ENCODE peak calls at places on chromosomes 4 and X, in eight cellular contexts. One of them, this sample, is unnamed.

GRCh38 chr4:138627096-138627495 is 384.9 kb upstream of the SLC7A11 start:
- DNase-seq in A549: no peak
- DNase-seq in endodermal cell: no peak
- DNase-seq in BE2C: no peak
- DNase-seq in lower leg skin: no peak
- DNase-seq in BJ: no peak
- DNase-seq in upper lobe of right lung: no peak
- DNase-seq in esophagus squamous epithelium: no peak
- DNase-seq in this sample: no peak

GRCh38 chrX:138917781-138918180 is 206.3 kb upstream of the FGF13 start:
- DNase-seq in A549: no peak
- DNase-seq in endodermal cell: no peak
- DNase-seq in BE2C: no peak
- DNase-seq in lower leg skin: no peak
- DNase-seq in BJ: peak
- DNase-seq in upper lobe of right lung: no peak
- DNase-seq in esophagus squamous epithelium: no peak
- DNase-seq in this sample: no peak

GRCh38 chr4:43983610-43984009 is 465.0 kb downstream of the KCTD8 start:
- DNase-seq in A549: no peak
- DNase-seq in endodermal cell: no peak
- DNase-seq in BE2C: no peak
- DNase-seq in lower leg skin: no peak
- DNase-seq in BJ: no peak
- DNase-seq in upper lobe of right lung: no peak
- DNase-seq in esophagus squamous epithelium: no peak
- DNase-seq in this sample: no peak

GRCh38 chr4:4866833-4867744 is 7.6 kb downstream of the MSX1 start:
- DNase-seq in A549: no peak
- DNase-seq in endodermal cell: peak
- DNase-seq in BE2C: peak
- DNase-seq in lower leg skin: peak
- DNase-seq in BJ: no peak
- DNase-seq in upper lobe of right lung: no peak
- DNase-seq in esophagus squamous epithelium: no peak
- DNase-seq in this sample: no peak

GRCh38 chrX:123184199-123184857 is at the start of gene GRIA3:
- DNase-seq in A549: no peak
- DNase-seq in endodermal cell: peak
- DNase-seq in BE2C: no peak
- DNase-seq in lower leg skin: no peak
- DNase-seq in BJ: no peak
- DNase-seq in upper lobe of right lung: no peak
- DNase-seq in esophagus squamous epithelium: no peak
- DNase-seq in this sample: no peak

GRCh38 chr4:37522996-37523395 is 163.2 kb downstream of the RELL1 start:
- DNase-seq in A549: no peak
- DNase-seq in endodermal cell: no peak
- DNase-seq in BE2C: no peak
- DNase-seq in lower leg skin: no peak
- DNase-seq in BJ: no peak
- DNase-seq in upper lobe of right lung: no peak
- DNase-seq in esophagus squamous epithelium: no peak
- DNase-seq in this sample: no peak

GRCh38 chrX:122866527-122866926 is 317.6 kb upstream of the GRIA3 start:
- DNase-seq in A549: peak
- DNase-seq in endodermal cell: no peak
- DNase-seq in BE2C: no peak
- DNase-seq in lower leg skin: no peak
- DNase-seq in BJ: peak
- DNase-seq in upper lobe of right lung: no peak
- DNase-seq in esophagus squamous epithelium: no peak
- DNase-seq in this sample: no peak

GRCh38 chr4:114879916-114880315 is 233.5 kb downstream of the NDST4 start:
- DNase-seq in A549: no peak
- DNase-seq in endodermal cell: no peak
- DNase-seq in BE2C: no peak
- DNase-seq in lower leg skin: no peak
- DNase-seq in BJ: no peak
- DNase-seq in upper lobe of right lung: no peak
- DNase-seq in esophagus squamous epithelium: no peak
- DNase-seq in this sample: no peak

GRCh38 chr4:99657801-99658200 is at the start of gene C4orf54:
- DNase-seq in A549: no peak
- DNase-seq in endodermal cell: no peak
- DNase-seq in BE2C: no peak
- DNase-seq in lower leg skin: no peak
- DNase-seq in BJ: no peak
- DNase-seq in upper lobe of right lung: no peak
- DNase-seq in esophagus squamous epithelium: no peak
- DNase-seq in this sample: no peak

GRCh38 chr4:1579834-1580686 is 104.1 kb downstream of the FAM53A start:
- DNase-seq in A549: peak
- DNase-seq in endodermal cell: peak
- DNase-seq in BE2C: peak
- DNase-seq in lower leg skin: peak
- DNase-seq in BJ: peak
- DNase-seq in upper lobe of right lung: peak
- DNase-seq in esophagus squamous epithelium: peak
- DNase-seq in this sample: peak

GRCh38 chr4:1576961-1577814 is 106.9 kb downstream of the FAM53A start:
- DNase-seq in A549: no peak
- DNase-seq in endodermal cell: peak
- DNase-seq in BE2C: no peak
- DNase-seq in lower leg skin: peak
- DNase-seq in BJ: no peak
- DNase-seq in upper lobe of right lung: no peak
- DNase-seq in esophagus squamous epithelium: no peak
- DNase-seq in this sample: no peak

GRCh38 chr4:1577818-1578217 is 106.3 kb downstream of the FAM53A start:
- DNase-seq in A549: no peak
- DNase-seq in endodermal cell: peak
- DNase-seq in BE2C: no peak
- DNase-seq in lower leg skin: no peak
- DNase-seq in BJ: no peak
- DNase-seq in upper lobe of right lung: no peak
- DNase-seq in esophagus squamous epithelium: no peak
- DNase-seq in this sample: no peak

GRCh38 chr4:1578301-1578781 is 105.8 kb downstream of the FAM53A start:
- DNase-seq in A549: no peak
- DNase-seq in endodermal cell: peak
- DNase-seq in BE2C: no peak
- DNase-seq in lower leg skin: no peak
- DNase-seq in BJ: no peak
- DNase-seq in upper lobe of right lung: no peak
- DNase-seq in esophagus squamous epithelium: no peak
- DNase-seq in this sample: peak

DNA sequence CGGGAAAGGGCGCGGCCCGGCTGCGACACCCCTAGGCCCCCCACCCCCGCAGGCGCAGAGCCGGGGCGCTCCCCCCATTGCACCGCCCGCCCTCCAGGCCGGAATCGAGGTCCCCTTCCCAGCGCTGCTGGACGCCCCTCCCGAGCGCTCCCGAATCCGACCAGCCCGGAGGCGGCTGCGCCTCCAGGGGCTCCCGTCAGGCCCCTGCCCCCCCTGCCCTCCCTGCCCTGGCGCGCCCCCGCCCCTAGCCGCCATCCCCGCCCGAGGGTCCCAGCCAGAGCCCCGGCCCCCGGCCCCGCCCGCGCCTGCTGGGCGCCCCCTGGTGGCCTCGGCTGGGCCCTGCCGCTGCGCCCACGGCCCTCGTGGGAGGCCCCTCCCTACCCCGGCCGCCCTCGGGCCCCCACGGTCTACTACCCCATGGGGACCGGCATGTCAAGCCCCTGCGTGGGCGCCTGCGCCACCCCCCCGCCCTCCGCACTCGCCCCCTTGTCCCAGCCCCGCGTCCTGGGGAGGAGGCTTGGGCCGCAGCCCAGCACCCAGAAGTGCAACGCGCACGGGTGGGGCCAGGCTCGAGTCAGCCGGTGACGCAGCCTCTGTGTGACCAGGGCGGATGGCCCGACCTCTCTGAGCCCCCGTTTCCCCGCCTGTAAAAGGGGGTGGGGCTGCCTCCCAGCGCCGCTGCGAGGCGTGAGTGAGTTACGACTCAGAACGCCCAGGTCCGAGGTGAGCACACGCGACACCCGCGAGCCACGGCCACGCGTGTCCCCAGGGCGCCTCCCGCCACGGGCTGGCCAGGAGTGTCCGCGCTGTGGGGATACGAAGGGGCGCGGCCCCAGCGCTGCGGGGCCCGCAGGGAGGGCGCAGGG is 104.9 kb downstream of the FAM53A start:
- DNase-seq in A549: peak
- DNase-seq in endodermal cell: peak
- DNase-seq in BE2C: no peak
- DNase-seq in lower leg skin: peak
- DNase-seq in BJ: peak
- DNase-seq in upper lobe of right lung: peak
- DNase-seq in esophagus squamous epithelium: peak
- DNase-seq in this sample: peak
- H3K4me3 ChIP-seq in A549: peak
- H3K4me3 ChIP-seq in endodermal cell: peak
- H3K4me3 ChIP-seq in BE2C: peak
- H3K4me3 ChIP-seq in lower leg skin: peak
- H3K4me3 ChIP-seq in BJ: peak
- H3K4me3 ChIP-seq in upper lobe of right lung: peak
- H3K4me3 ChIP-seq in esophagus squamous epithelium: peak
- H3K4me3 ChIP-seq in this sample: peak

GRCh38 chr4:90495936-90496335 is 368.7 kb downstream of the CCSER1 start:
- DNase-seq in A549: peak
- DNase-seq in endodermal cell: no peak
- DNase-seq in BE2C: no peak
- DNase-seq in lower leg skin: no peak
- DNase-seq in BJ: no peak
- DNase-seq in upper lobe of right lung: no peak
- DNase-seq in esophagus squamous epithelium: no peak
- DNase-seq in this sample: no peak

GRCh38 chr4:90498175-90498574 is 371.0 kb downstream of the CCSER1 start:
- DNase-seq in A549: no peak
- DNase-seq in endodermal cell: no peak
- DNase-seq in BE2C: no peak
- DNase-seq in lower leg skin: no peak
- DNase-seq in BJ: no peak
- DNase-seq in upper lobe of right lung: no peak
- DNase-seq in esophagus squamous epithelium: no peak
- DNase-seq in this sample: no peak

DNA sequence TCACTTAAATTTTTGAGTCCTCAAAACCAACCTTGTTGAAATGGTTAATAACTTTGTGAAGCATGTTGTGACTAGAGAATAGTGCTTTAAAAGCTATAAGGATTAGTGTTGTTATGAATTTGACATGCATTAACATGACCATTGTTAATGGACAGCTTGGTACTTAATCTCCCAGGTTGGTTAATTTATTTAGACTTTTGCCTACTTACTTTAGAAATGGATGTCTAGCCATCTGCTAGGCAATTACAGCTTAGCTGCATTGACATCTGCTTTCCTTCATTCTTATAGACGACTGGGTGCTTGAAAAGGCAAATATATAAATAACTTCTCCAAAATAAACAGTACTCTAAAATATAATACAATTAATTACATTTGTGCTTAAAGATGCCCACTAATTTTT is 368.0 kb downstream of the CCSER1 start:
- DNase-seq in A549: no peak
- DNase-seq in endodermal cell: no peak
- DNase-seq in BE2C: no peak
- DNase-seq in lower leg skin: no peak
- DNase-seq in BJ: no peak
- DNase-seq in upper lobe of right lung: no peak
- DNase-seq in esophagus squamous epithelium: no peak
- DNase-seq in this sample: no peak
- TF ChIP-seq CTCF in A549: no peak
- TF ChIP-seq CTCF in endodermal cell: no peak
- TF ChIP-seq CTCF in BE2C: no peak
- TF ChIP-seq CTCF in lower leg skin: no peak
- TF ChIP-seq CTCF in BJ: no peak
- TF ChIP-seq CTCF in upper lobe of right lung: no peak
- TF ChIP-seq CTCF in esophagus squamous epithelium: no peak
- TF ChIP-seq CTCF in this sample: no peak

GRCh38 chrX:74423289-74423985 is 2.1 kb downstream of the SLC16A2 start:
- DNase-seq in A549: no peak
- DNase-seq in endodermal cell: no peak
- DNase-seq in BE2C: no peak
- DNase-seq in lower leg skin: no peak
- DNase-seq in BJ: no peak
- DNase-seq in upper lobe of right lung: no peak
- DNase-seq in esophagus squamous epithelium: no peak
- DNase-seq in this sample: no peak
- H3K4me3 ChIP-seq in A549: no peak
- H3K4me3 ChIP-seq in endodermal cell: peak
- H3K4me3 ChIP-seq in BE2C: no peak
- H3K4me3 ChIP-seq in lower leg skin: no peak
- H3K4me3 ChIP-seq in BJ: peak
- H3K4me3 ChIP-seq in upper lobe of right lung: no peak
- H3K4me3 ChIP-seq in esophagus squamous epithelium: peak
- H3K4me3 ChIP-seq in this sample: peak

GRCh38 chrX:66756717-66757116 is 117.8 kb upstream of the EDA2R start:
- DNase-seq in A549: no peak
- DNase-seq in endodermal cell: no peak
- DNase-seq in BE2C: no peak
- DNase-seq in lower leg skin: no peak
- DNase-seq in BJ: no peak
- DNase-seq in upper lobe of right lung: no peak
- DNase-seq in esophagus squamous epithelium: no peak
- DNase-seq in this sample: no peak

GRCh38 chrX:66766318-66766717 is 127.4 kb upstream of the EDA2R start:
- DNase-seq in A549: no peak
- DNase-seq in endodermal cell: no peak
- DNase-seq in BE2C: no peak
- DNase-seq in lower leg skin: no peak
- DNase-seq in BJ: no peak
- DNase-seq in upper lobe of right lung: no peak
- DNase-seq in esophagus squamous epithelium: no peak
- DNase-seq in this sample: no peak

DNA sequence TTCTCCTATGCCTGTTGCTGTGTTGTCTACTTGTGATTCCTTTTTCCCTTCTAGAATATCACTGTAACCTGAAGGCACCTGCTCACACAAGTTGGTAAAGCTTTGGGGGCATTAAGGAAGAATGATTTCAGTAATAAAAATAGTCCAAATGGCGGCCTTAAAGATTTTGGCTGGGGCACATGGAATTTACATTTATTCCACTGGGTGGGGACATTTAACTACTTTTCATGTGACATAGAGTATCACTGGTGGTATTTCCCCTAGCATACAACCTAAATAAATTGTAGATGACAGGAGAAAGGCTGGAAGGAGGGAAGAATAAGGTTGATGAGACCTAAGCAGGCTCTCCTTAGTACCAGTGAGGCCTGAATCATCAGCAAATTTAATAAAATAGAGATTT is 121.8 kb upstream of the EDA2R start:
- DNase-seq in A549: peak
- DNase-seq in endodermal cell: no peak
- DNase-seq in BE2C: no peak
- DNase-seq in lower leg skin: no peak
- DNase-seq in BJ: no peak
- DNase-seq in upper lobe of right lung: no peak
- DNase-seq in esophagus squamous epithelium: no peak
- DNase-seq in this sample: no peak
- TF ChIP-seq CTCF in A549: peak
- TF ChIP-seq CTCF in endodermal cell: peak
- TF ChIP-seq CTCF in BE2C: no peak
- TF ChIP-seq CTCF in lower leg skin: no peak
- TF ChIP-seq CTCF in BJ: peak
- TF ChIP-seq CTCF in upper lobe of right lung: no peak
- TF ChIP-seq CTCF in esophagus squamous epithelium: no peak
- TF ChIP-seq CTCF in this sample: peak

GRCh38 chr4:120864969-120865368 is 57.6 kb downstream of the PRDM5 start:
- DNase-seq in A549: no peak
- DNase-seq in endodermal cell: no peak
- DNase-seq in BE2C: no peak
- DNase-seq in lower leg skin: no peak
- DNase-seq in BJ: no peak
- DNase-seq in upper lobe of right lung: no peak
- DNase-seq in esophagus squamous epithelium: no peak
- DNase-seq in this sample: no peak
- H3K4me3 ChIP-seq in A549: no peak
- H3K4me3 ChIP-seq in endodermal cell: no peak
- H3K4me3 ChIP-seq in BE2C: no peak
- H3K4me3 ChIP-seq in lower leg skin: no peak
- H3K4me3 ChIP-seq in BJ: no peak
- H3K4me3 ChIP-seq in upper lobe of right lung: no peak
- H3K4me3 ChIP-seq in esophagus squamous epithelium: no peak
- H3K4me3 ChIP-seq in this sample: no peak

This sample was measured in right lobe of liver.